ENCODE peak calls at places on chromosomes 5 and 9, in eight cellular contexts. L is fibroblast of lung, B is activated B cell treated with CpG ODN at 0.5 μM for 24 hours, E is AG04450, A is WTC11, N is osteocyte, P is SK-N-SH, X is sigmoid colon. R is an unnamed sample.

GRCh38 chr5:115856936-115857524 is 15.3 kb downstream of the AP3S1 start:
- DNase-seq in E (no peak), N (no peak), X (no peak), A (no peak), P (no peak), L (no peak), B (no peak), R (no peak)

GRCh38 chr5:111914957-111915356 is 158.0 kb upstream of the NREP start:
- DNase-seq in P (no peak), X (no peak), A (no peak), L (no peak), B (no peak), N (no peak), E (no peak), R (no peak)

GRCh38 chr5:41827792-41828191 is 42.4 kb downstream of the OXCT1 start:
- DNase-seq in L (no peak), N (no peak), X (no peak), P (no peak), A (no peak), E (no peak), B (no peak), R (no peak)

GRCh38 chr9:121725008-121725795 is 73.8 kb downstream of the DAB2IP start:
- DNase-seq in E (peak), B (no peak), P (no peak), L (peak), N (no peak), X (peak), A (no peak), R (no peak)

GRCh38 chr5:179887095-179887494 is 20.6 kb downstream of the TBC1D9B start:
- DNase-seq in X (no peak), L (no peak), N (no peak), A (no peak), P (no peak), B (no peak), E (no peak), R (no peak)

GRCh38 chr5:145983461-145983860 is 47.1 kb downstream of the SH3RF2 start:
- DNase-seq in X (no peak), P (no peak), A (no peak), L (no peak), B (no peak), E (no peak), N (no peak), R (no peak)

GRCh38 chr5:619444-619843 is 7.3 kb downstream of the CEP72 start:
- DNase-seq in A (no peak), X (peak), E (no peak), N (peak), L (no peak), P (no peak), B (no peak), R (no peak)

GRCh38 chr5:88677943-88678779 is 204.8 kb downstream of the MEF2C start:
- DNase-seq in P (no peak), L (peak), E (no peak), N (no peak), A (peak), B (no peak), X (no peak), R (no peak)

GRCh38 chr9:33241298-33241697 is 1.3 kb downstream of the SPINK4 start:
- DNase-seq in B (no peak), E (no peak), L (no peak), P (no peak), A (no peak), X (no peak), N (no peak), R (no peak)

GRCh38 chr5:151098185-151098813 is 17.5 kb upstream of the TNIP1 start:
- DNase-seq in B (no peak), L (no peak), N (no peak), X (no peak), A (no peak), P (no peak), E (no peak), R (no peak)

GRCh38 chr5:35213608-35214007 is 16.7 kb downstream of the PRLR start:
- DNase-seq in B (no peak), L (no peak), X (no peak), P (no peak), A (no peak), E (no peak), N (no peak), R (no peak)

GRCh38 chr9:89677696-89678393 is 73.0 kb downstream of the GADD45G start:
- DNase-seq in L (no peak), E (no peak), X (no peak), N (no peak), B (no peak), P (peak), A (peak), R (no peak)

GRCh38 chr9:93596399-93596798 is 20.0 kb downstream of the PHF2 start:
- DNase-seq in N (peak), X (no peak), B (no peak), E (no peak), A (no peak), P (no peak), L (no peak), R (no peak)

GRCh38 chr5:60339691-60340191 is 360.2 kb downstream of the DEPDC1B start:
- DNase-seq in P (no peak), E (no peak), L (peak), N (no peak), A (no peak), X (peak), B (no peak), R (no peak)

GRCh38 chr9:136645903-136646754 is 16.6 kb upstream of the EGFL7 start:
- DNase-seq in E (no peak), X (no peak), P (peak), N (no peak), A (no peak), B (peak), L (no peak), R (no peak)

GRCh38 chr9:13970018-13970417 is 343.9 kb downstream of the NFIB start:
- DNase-seq in B (no peak), A (no peak), L (peak), P (no peak), X (no peak), N (no peak), E (no peak), R (no peak)

DNA sequence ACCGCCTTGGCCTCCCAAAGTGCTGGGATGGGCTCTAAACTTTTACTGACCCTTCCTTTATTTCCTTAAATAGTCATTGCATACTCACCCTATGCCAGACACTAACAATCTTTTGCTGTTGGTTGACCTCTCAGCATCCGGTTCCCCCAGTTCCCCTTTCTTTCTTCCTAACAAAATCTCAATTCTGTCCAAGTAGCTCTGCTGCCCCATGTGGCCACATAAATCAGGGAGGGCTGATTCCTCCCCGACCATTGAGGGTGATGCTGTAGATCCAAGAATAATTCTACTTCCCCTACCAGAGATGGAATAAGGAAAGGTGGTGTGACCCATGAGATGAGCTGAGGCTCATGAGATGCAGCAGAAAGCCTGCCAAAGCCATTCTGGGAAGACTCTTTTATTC is 315.3 kb upstream of the MSX2 start:
- DNase-seq in P (no peak), A (peak), N (no peak), L (no peak), E (no peak), B (no peak), X (no peak), R (no peak)
- TF ChIP-seq CTCF in P (peak), A (no peak), N (peak), L (peak), E (no peak), B (no peak), X (no peak), R (peak)

DNA sequence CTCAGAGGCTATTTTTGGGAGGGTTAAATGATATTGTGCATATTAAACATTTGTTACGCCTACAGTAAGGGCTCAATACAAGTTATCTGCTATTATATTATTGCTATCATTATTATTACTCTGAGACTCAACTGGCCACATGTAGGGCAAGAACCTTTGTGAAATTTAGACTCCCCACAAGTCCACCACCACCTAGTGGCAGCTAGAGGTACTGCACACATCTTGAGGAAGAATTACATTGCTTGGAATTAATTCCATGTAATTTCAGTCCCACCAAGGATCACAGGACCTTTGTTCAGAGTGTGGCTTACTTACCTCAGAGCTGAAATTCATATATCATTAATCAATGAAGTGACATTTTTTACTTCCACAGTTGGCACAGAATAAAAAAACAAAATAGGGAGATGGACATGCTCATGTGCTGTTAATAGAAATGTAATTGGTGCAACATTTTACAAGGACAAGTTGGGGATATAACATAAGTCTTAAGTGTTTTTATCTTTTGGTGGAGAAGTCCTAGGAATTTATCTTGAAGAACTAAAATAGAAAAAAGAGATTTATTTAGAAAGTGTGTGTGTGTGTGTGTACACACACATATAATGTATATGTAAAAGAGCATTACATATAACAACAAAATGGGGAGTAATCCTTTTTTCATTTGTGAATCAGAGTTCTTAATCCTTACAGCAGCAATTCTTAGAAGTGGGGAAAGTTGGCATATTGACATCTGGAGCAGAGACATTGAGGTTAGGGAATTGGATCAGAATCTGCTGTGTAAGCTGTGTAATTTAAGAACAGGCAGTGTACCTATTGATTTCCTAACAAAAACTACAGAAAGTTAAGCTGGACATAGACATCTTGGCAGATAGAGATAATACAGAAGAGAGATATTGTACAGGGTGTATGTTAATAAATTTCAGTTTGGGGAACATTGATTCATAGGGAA is 11.2 kb downstream of the MSANTD3 start:
- DNase-seq in X (peak), N (peak), P (peak), E (peak), L (peak), B (peak), A (peak), R (peak)
- TF ChIP-seq CTCF in X (peak), N (peak), P (peak), E (peak), L (peak), B (peak), A (peak), R (peak)

GRCh38 chr9:82105729-82106128 is 117.2 kb downstream of the SPATA31D1 start:
- DNase-seq in L (no peak), P (no peak), X (no peak), N (no peak), B (no peak), A (no peak), E (no peak), R (no peak)
- TF ChIP-seq CTCF in L (no peak), P (no peak), X (no peak), N (no peak), B (no peak), A (no peak), E (no peak), R (no peak)

GRCh38 chr5:14505310-14506140 is 76.1 kb upstream of the OTULINL start:
- DNase-seq in P (peak), X (no peak), N (no peak), E (no peak), A (peak), B (no peak), L (no peak), R (no peak)
- TF ChIP-seq CTCF in P (peak), X (no peak), N (no peak), E (peak), A (peak), B (no peak), L (no peak), R (peak)

GRCh38 chr9:124771021-124771866 is at the start of gene NR6A1:
- DNase-seq in N (peak), E (peak), B (peak), A (peak), P (peak), L (peak), X (peak), R (peak)
- TF ChIP-seq CTCF in N (peak), E (peak), B (no peak), A (no peak), P (peak), L (no peak), X (peak), R (peak)

GRCh38 chr5:36396640-36397039 is 94.9 kb upstream of the RANBP3L start:
- DNase-seq in P (no peak), E (no peak), N (no peak), B (no peak), X (no peak), A (no peak), L (peak), R (no peak)

GRCh38 chr5:36395260-36395659 is 93.6 kb upstream of the RANBP3L start:
- DNase-seq in E (no peak), X (no peak), B (no peak), A (no peak), P (no peak), L (no peak), N (no peak), R (no peak)

GRCh38 chr5:36402512-36402906 is 100.8 kb upstream of the RANBP3L start:
- DNase-seq in P (no peak), B (no peak), N (no peak), X (no peak), L (no peak), A (no peak), E (no peak), R (no peak)

GRCh38 chr5:36393656-36394438 is 92.1 kb upstream of the RANBP3L start:
- DNase-seq in E (no peak), P (no peak), X (no peak), L (no peak), N (no peak), A (no peak), B (no peak), R (no peak)

GRCh38 chr5:36398137-36398536 is 96.4 kb upstream of the RANBP3L start:
- DNase-seq in B (no peak), N (no peak), E (no peak), X (no peak), L (peak), P (peak), A (no peak), R (no peak)
- TF ChIP-seq CTCF in B (no peak), N (peak), E (peak), X (peak), L (peak), P (peak), A (no peak), R (peak)

R was measured in progenitor cell of endocrine pancreas.